ENCODE peak calls at places on chromosomes 16 and 17, in seven cellular contexts. R, Y, Q, S, I, V and D are unnamed samples.

GRCh38 chr16:62035115-62036092 is 834 bp downstream of the CDH8 start:
- DNase-seq in Q (no peak), R (no peak), I (no peak), V (peak; percentile 56), Y (peak; percentile 38), S (no peak), D (no peak)

GRCh38 chr17:880074-880870 is 98.1 kb downstream of the MRM3 start:
- DNase-seq in Q (no peak), R (no peak), V (no peak), S (no peak), I (no peak), Y (no peak), D (no peak)

GRCh38 chr17:29592850-29593545 is at the start of gene ANKRD13B:
- DNase-seq in I (no peak), Q (no peak), R (peak; percentile 67), Y (peak; percentile 83), S (no peak), V (no peak), D (no peak)

GRCh38 chr17:38550661-38551060 is 55.1 kb downstream of the SRCIN1 start:
- DNase-seq in Y (no peak), Q (no peak), S (no peak), I (no peak), V (no peak), R (peak; percentile 71), D (no peak)

GRCh38 chr17:75096082-75096625 is 8.4 kb downstream of the SLC16A5 start:
- DNase-seq in Q (peak; percentile 91), S (peak; percentile 95), Y (no peak), R (peak; percentile 91), I (no peak), V (no peak), D (peak; percentile 76)

GRCh38 chr16:55955439-55955838 is 80.3 kb upstream of the CES5A start:
- DNase-seq in V (no peak), S (no peak), Y (no peak), I (no peak), Q (no peak), R (no peak), D (no peak)

GRCh38 chr17:80316431-80316830 is 55.8 kb downstream of the RNF213 start:
- DNase-seq in Y (no peak), V (no peak), Q (no peak), I (no peak), R (no peak), S (no peak), D (no peak)

GRCh38 chr17:74347646-74348045 is 14.0 kb downstream of the BTBD17 start:
- DNase-seq in S (no peak), Q (no peak), R (no peak), I (no peak), Y (no peak), V (no peak), D (no peak)

GRCh38 chr16:88651276-88651988 is 579 bp upstream of the CYBA start:
- DNase-seq in I (peak; percentile 92), R (peak; percentile 81), V (no peak), Y (peak; percentile 65), Q (peak; percentile 94), S (peak; percentile 72), D (no peak)

GRCh38 chr17:32995416-32995815 is 3.8 kb downstream of the SPACA3 start:
- DNase-seq in I (no peak), V (no peak), Q (no peak), Y (no peak), S (no peak), R (no peak), D (no peak)

GRCh38 chr16:17369441-17369951 is 101.3 kb downstream of the XYLT1 start:
- DNase-seq in R (no peak), V (no peak), S (no peak), Y (no peak), I (peak; percentile 53), Q (no peak), D (no peak)

GRCh38 chr17:65896889-65897288 is 295.0 kb downstream of the CEP112 start:
- DNase-seq in R (no peak), Y (no peak), V (no peak), S (no peak), Q (no peak), I (no peak), D (no peak)

GRCh38 chr17:75036643-75037268 is 10.0 kb downstream of the ATP5PD start:
- DNase-seq in Y (no peak), S (peak; percentile 89), R (peak; percentile 79), I (no peak), V (no peak), Q (no peak), D (no peak)

GRCh38 chr17:48735057-48735341 is 6.4 kb upstream of the HOXB13 start:
- DNase-seq in R (no peak), S (no peak), I (no peak), Y (no peak), Q (no peak), V (no peak), D (no peak)

GRCh38 chr17:28369684-28370034 is 448 bp downstream of the VTN start:
- DNase-seq in Y (no peak), I (no peak), Q (peak; percentile 28), S (no peak), V (no peak), R (no peak), D (no peak)

GRCh38 chr17:59165933-59166342 is 10.4 kb downstream of the PRR11 start:
- DNase-seq in V (peak; percentile 27), I (peak; percentile 57), Y (peak; percentile 76), R (peak; percentile 18), Q (peak; percentile 67), S (peak; percentile 49), D (peak; percentile 79)

GRCh38 chr16:15427648-15428239 is 6.6 kb upstream of the BMERB1 start:
- DNase-seq in Q (peak; percentile 69), S (peak; percentile 50), Y (peak; percentile 75), R (peak; percentile 31), I (no peak), V (no peak), D (peak; percentile 37)

GRCh38 chr17:35784895-35785294 is 10.5 kb downstream of the MMP28 start:
- DNase-seq in S (no peak), I (no peak), Y (no peak), R (no peak), Q (no peak), V (no peak), D (no peak)

GRCh38 chr16:87836844-87837581 is 32.3 kb downstream of the SLC7A5 start:
- DNase-seq in R (no peak), V (no peak), Y (no peak), Q (no peak), I (no peak), S (no peak), D (no peak)

GRCh38 chr16:52068447-52069074 is 478.4 kb downstream of the TOX3 start:
- DNase-seq in S (no peak), Y (peak; percentile 1), R (no peak), Q (peak; percentile 35), I (no peak), V (peak; percentile 3), D (no peak)
- TF ChIP-seq JUND in S (no peak), Y (no peak), R (no peak), Q (no peak), I (no peak), V (no peak), D (no peak)

DNA sequence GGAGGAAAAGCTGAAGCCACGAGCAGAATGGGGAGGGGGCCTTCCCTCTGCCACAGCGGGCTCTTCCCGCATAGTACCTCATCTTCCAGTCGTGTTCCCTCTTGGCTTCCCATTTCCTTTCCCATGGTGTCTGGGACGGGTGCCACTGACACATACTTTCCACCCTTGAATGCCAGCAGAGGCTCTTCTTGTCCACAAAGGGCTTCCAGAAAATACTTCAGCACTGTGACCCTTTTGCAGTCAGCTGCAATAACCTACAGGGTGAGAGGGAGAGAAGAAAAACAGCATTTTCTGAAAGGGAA is 30.7 kb downstream of the HIC1 start:
- DNase-seq in R (no peak), S (no peak), I (no peak), Q (no peak), V (no peak), Y (no peak), D (no peak)
- TF ChIP-seq JUND in R (no peak), S (no peak), I (no peak), Q (no peak), V (no peak), Y (no peak), D (no peak)

DNA sequence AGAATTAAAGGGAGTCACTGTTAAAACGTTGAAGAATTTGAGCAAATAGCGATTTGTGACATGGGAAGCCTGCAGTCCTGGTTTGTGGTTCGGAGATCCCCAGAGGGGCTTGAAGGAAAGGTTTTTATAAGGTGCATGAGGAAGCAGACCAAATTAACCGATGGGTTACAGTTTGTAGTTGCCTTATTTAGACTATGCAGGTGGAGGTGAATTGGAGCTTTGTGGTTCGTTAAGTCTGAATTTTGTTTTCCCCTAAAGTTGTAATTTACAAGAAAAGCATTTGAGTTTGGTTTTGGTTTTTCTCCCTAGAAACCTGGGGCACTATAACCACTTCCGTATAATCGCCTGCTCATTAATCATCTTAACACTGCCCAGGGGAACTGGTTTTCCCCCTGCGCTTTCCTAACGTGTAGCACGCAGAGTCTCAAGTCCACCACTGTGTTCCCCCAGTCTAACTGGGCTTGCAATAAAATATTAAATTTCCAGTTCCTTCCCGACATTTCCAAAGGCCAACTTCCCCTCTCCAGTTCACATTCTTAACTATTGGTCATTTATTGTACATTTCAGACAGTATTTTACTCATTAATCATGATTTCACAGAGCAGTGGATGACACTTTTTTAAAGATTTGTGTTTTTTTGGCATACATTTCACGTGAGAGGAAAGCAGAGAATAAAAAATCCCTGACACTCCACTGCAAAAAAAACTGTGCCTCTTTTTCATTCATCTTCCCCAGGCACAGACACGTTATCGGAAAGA is 926 bp downstream of the ZNF267 start:
- DNase-seq in V (no peak), I (peak; percentile 82), Q (peak; percentile 48), S (no peak), Y (peak; percentile 38), R (no peak), D (peak; percentile 37)
- TF ChIP-seq JUND in V (no peak), I (no peak), Q (no peak), S (no peak), Y (no peak), R (no peak), D (no peak)

GRCh38 chr17:9928601-9929341 is 23.7 kb upstream of the RCVRN start:
- DNase-seq in V (peak; percentile 41), R (peak; percentile 12), Q (peak; percentile 52), I (no peak), Y (peak; percentile 58), S (peak; percentile 66), D (peak; percentile 68)

GRCh38 chr17:9929873-9930272 is 24.8 kb upstream of the RCVRN start:
- DNase-seq in Q (no peak), R (no peak), I (no peak), V (no peak), S (no peak), Y (no peak), D (no peak)

GRCh38 chr17:9924735-9925191 is 19.7 kb upstream of the RCVRN start:
- DNase-seq in Q (peak; percentile 66), V (no peak), S (peak; percentile 81), R (peak; percentile 49), I (peak; percentile 48), Y (peak; percentile 61), D (peak; percentile 50)

GRCh38 chr17:9925457-9925856 is 20.4 kb upstream of the RCVRN start:
- DNase-seq in V (no peak), Q (no peak), S (no peak), I (no peak), R (no peak), Y (no peak), D (no peak)

GRCh38 chr17:9926150-9926804 is 21.2 kb upstream of the RCVRN start:
- DNase-seq in I (no peak), Y (no peak), Q (no peak), V (no peak), S (no peak), R (no peak), D (no peak)
- TF ChIP-seq JUND in I (no peak), Y (no peak), Q (no peak), V (no peak), S (no peak), R (no peak), D (no peak)